ENCODE peak calls at places on chromosome 16, in six cellular contexts. M, P, Z, A, B and F are unnamed samples.

GRCh38 chr16:16974192-16974591 is 496.6 kb downstream of the XYLT1 start:
- DNase-seq in M (no peak), P (no peak), Z (no peak), A (no peak), B (no peak), F (no peak)

GRCh38 chr16:57527610-57528360 is 8.6 kb downstream of the CCDC102A start:
- DNase-seq in M (no peak), P (no peak), Z (no peak), A (no peak), B (no peak), F (no peak)

GRCh38 chr16:25838724-25839186 is 147.0 kb downstream of the HS3ST4 start:
- DNase-seq in M (peak; percentile 19), P (peak; percentile 12), Z (no peak), A (peak; percentile 32), B (no peak), F (peak; percentile 45)

GRCh38 chr16:28572659-28573510 is 19.2 kb downstream of the SGF29 start:
- DNase-seq in M (peak; percentile 31), P (no peak), Z (no peak), A (no peak), B (no peak), F (no peak)

GRCh38 chr16:2520784-2521577 is 810 bp downstream of the AMDHD2 start:
- DNase-seq in M (no peak), P (peak; percentile 88), Z (peak; percentile 37), A (no peak), B (peak; percentile 73), F (no peak)

GRCh38 chr16:82108774-82109173 is 61.2 kb downstream of the MPHOSPH6 start:
- DNase-seq in M (no peak), P (no peak), Z (no peak), A (no peak), B (no peak), F (no peak)

GRCh38 chr16:81901483-81901882 is 109.8 kb downstream of the SDR42E1 start:
- DNase-seq in M (no peak), P (no peak), Z (no peak), A (no peak), B (no peak), F (no peak)

GRCh38 chr16:4275861-4276260 is 3.0 kb upstream of the TFAP4 start:
- DNase-seq in M (no peak), P (no peak), Z (no peak), A (no peak), B (no peak), F (no peak)

GRCh38 chr16:9123871-9124270 is 32.4 kb downstream of the HAPSTR1 start:
- DNase-seq in M (no peak), P (no peak), Z (no peak), A (no peak), B (no peak), F (no peak)

GRCh38 chr16:17070882-17071592 is 399.7 kb downstream of the XYLT1 start:
- DNase-seq in M (peak; percentile 27), P (peak; percentile 86), Z (peak; percentile 83), A (peak; percentile 87), B (peak; percentile 76), F (no peak)

GRCh38 chr16:13660807-13661206 is 259.1 kb upstream of the ERCC4 start:
- DNase-seq in M (no peak), P (no peak), Z (no peak), A (no peak), B (no peak), F (no peak)

GRCh38 chr16:11082860-11083388 is 138.6 kb downstream of the CLEC16A start:
- DNase-seq in M (no peak), P (no peak), Z (no peak), A (no peak), B (no peak), F (no peak)

GRCh38 chr16:72969146-72969545 is 78.8 kb downstream of the ZFHX3 start:
- DNase-seq in M (no peak), P (no peak), Z (no peak), A (no peak), B (no peak), F (no peak)

GRCh38 chr16:81350306-81350615 is 35.5 kb downstream of the GAN start:
- DNase-seq in M (no peak), P (no peak), Z (no peak), A (no peak), B (no peak), F (no peak)

GRCh38 chr16:85888405-85889331 is 10.3 kb upstream of the IRF8 start:
- DNase-seq in M (no peak), P (no peak), Z (no peak), A (peak; percentile 65), B (no peak), F (no peak)

GRCh38 chr16:10040136-10041080 is 141.8 kb downstream of the GRIN2A start:
- DNase-seq in M (peak; percentile 38), P (no peak), Z (no peak), A (no peak), B (no peak), F (peak; percentile 29)

GRCh38 chr16:25553711-25554436 is 137.9 kb upstream of the HS3ST4 start:
- DNase-seq in M (no peak), P (no peak), Z (no peak), A (no peak), B (no peak), F (peak; percentile 39)

GRCh38 chr16:4660454-4661007 is 32.8 kb upstream of the NUDT16L1 start:
- DNase-seq in M (no peak), P (peak; percentile 55), Z (peak; percentile 70), A (peak; percentile 56), B (peak; percentile 33), F (no peak)

GRCh38 chr16:20969386-20969785 is 68.8 kb downstream of the LYRM1 start:
- DNase-seq in M (no peak), P (no peak), Z (no peak), A (no peak), B (no peak), F (no peak)

GRCh38 chr16:30458561-30459394 is 13.1 kb upstream of the SEPHS2 start:
- DNase-seq in M (no peak), P (peak; percentile 76), Z (peak; percentile 83), A (peak; percentile 87), B (peak; percentile 47), F (no peak)

GRCh38 chr16:25950586-25951201 is 258.9 kb downstream of the HS3ST4 start:
- DNase-seq in M (peak; percentile 77), P (no peak), Z (no peak), A (no peak), B (no peak), F (peak; percentile 77)